ENCODE peak calls at places on chromosome 6, in nine cellular contexts. D is activated naive CD8-positive, alpha-beta T cell treated with anti-CD3 and anti-CD28 coated beads, Interleukin-2, amount 50 U/mL, for 24 hours; Z is Calu3; G is T-helper 17 cell; O is activated T-helper 2 cell treated with anti-CD3 and anti-CD28 coated beads, Interferon-gamma antibody, Interleukin-2, Interleukin-4, amounts not matched to agents 10 μg/mL and 5 μg/mL and 100 μg/mL, durations not matched to agents 14 hours and 24 hours and 36 hours; Q is stimulated activated CD4-positive, alpha-beta T cell treated with anti-CD3 and anti-CD28 coated beads, TNF-alpha, amount 100 ng/mL, for 48 hours; U is heart right ventricle; S is DMS79; H is cardiac muscle cell. M is an unnamed sample.

GRCh38 chr6:69816569-69816968 is 19.8 kb upstream of the LMBRD1 start:
- DNase-seq in O (no peak), H (no peak), U (no peak), Q (no peak), Z (no peak), G (no peak), S (no peak), D (no peak), M (no peak)

GRCh38 chr6:41625442-41625841 is 12.8 kb upstream of the MDFI start:
- DNase-seq in H (peak; percentile 32), Q (no peak), S (peak; percentile 53), D (no peak), O (no peak), U (peak; percentile 65), Z (no peak), G (no peak), M (peak; percentile 89)

GRCh38 chr6:163775313-163775712 is 360.8 kb downstream of the QKI start:
- DNase-seq in O (no peak), U (no peak), H (no peak), G (no peak), D (no peak), Q (no peak), S (no peak), Z (no peak), M (no peak)

GRCh38 chr6:106134087-106134770 is 48.1 kb downstream of the PRDM1 start:
- DNase-seq in G (no peak), D (no peak), Z (no peak), H (no peak), S (no peak), Q (no peak), O (no peak), U (no peak), M (no peak)

GRCh38 chr6:143592335-143592734 is 80.8 kb upstream of the FUCA2 start:
- DNase-seq in U (no peak), D (no peak), O (no peak), Z (no peak), Q (no peak), G (no peak), S (no peak), H (no peak), M (no peak)

GRCh38 chr6:39834278-39834677 is 42.1 kb downstream of the DAAM2 start:
- DNase-seq in S (no peak), O (no peak), U (no peak), H (no peak), Z (no peak), D (no peak), Q (no peak), G (no peak), M (no peak)

GRCh38 chr6:84615113-84615850 is 149.1 kb downstream of the TBX18 start:
- DNase-seq in Z (no peak), U (no peak), Q (no peak), H (peak; percentile 56), S (no peak), O (no peak), D (no peak), G (no peak), M (no peak)

GRCh38 chr6:169225131-169225576 is 28.5 kb downstream of the THBS2 start:
- DNase-seq in Z (no peak), U (no peak), Q (no peak), S (no peak), G (no peak), H (no peak), D (no peak), O (no peak), M (no peak)

GRCh38 chr6:105780146-105780860 is 305.8 kb upstream of the PRDM1 start:
- DNase-seq in Q (no peak), S (no peak), G (no peak), Z (peak; percentile 30), H (no peak), D (no peak), O (no peak), U (no peak), M (no peak)

GRCh38 chr6:29376003-29376402 is 912 bp upstream of the OR12D3 start:
- DNase-seq in D (no peak), U (no peak), H (peak; percentile 11), G (no peak), Q (no peak), O (no peak), Z (peak; percentile 29), S (no peak), M (no peak)

GRCh38 chr6:17867880-17868279 is 119.6 kb downstream of the KIF13A start:
- DNase-seq in U (no peak), H (peak; percentile 77), O (no peak), Q (no peak), S (no peak), Z (no peak), G (no peak), D (no peak), M (no peak)

GRCh38 chr6:40482532-40482931 is 104.6 kb downstream of the LRFN2 start:
- DNase-seq in H (no peak), D (no peak), U (no peak), S (no peak), G (no peak), Q (no peak), O (no peak), Z (no peak), M (peak; percentile 39)

GRCh38 chr6:95078457-95078856 is 498.9 kb upstream of the MANEA start:
- DNase-seq in Q (no peak), U (no peak), S (no peak), H (no peak), G (no peak), Z (no peak), D (no peak), O (no peak), M (no peak)

GRCh38 chr6:149075616-149076354 is 241.7 kb upstream of the TAB2 start:
- DNase-seq in Z (no peak), S (peak; percentile 78), Q (no peak), U (no peak), G (no peak), H (peak; percentile 44), D (no peak), O (no peak), M (no peak)

GRCh38 chr6:21668794-21669193 is 75.2 kb downstream of the SOX4 start:
- DNase-seq in G (no peak), Q (no peak), O (no peak), H (no peak), Z (no peak), D (no peak), S (no peak), U (no peak), M (no peak)

GRCh38 chr6:18820725-18821124 is 433.6 kb downstream of the RNF144B start:
- DNase-seq in O (no peak), D (no peak), U (no peak), Z (no peak), S (no peak), Q (no peak), H (no peak), G (no peak), M (no peak)

GRCh38 chr6:26267083-26267589 is 97.9 kb upstream of the BTN3A2 start:
- DNase-seq in S (no peak), D (no peak), Z (no peak), U (no peak), H (no peak), Q (no peak), G (no peak), O (no peak), M (no peak)

GRCh38 chr6:31692886-31693285 is 10.2 kb downstream of the ABHD16A start:
- DNase-seq in G (no peak), D (no peak), S (no peak), U (no peak), Z (no peak), Q (no peak), H (no peak), O (no peak), M (no peak)

GRCh38 chr6:97669191-97669651 is 386.2 kb upstream of the MMS22L start:
- DNase-seq in H (peak; percentile 0), S (no peak), U (peak; percentile 23), D (peak; percentile 9), O (peak; percentile 14), G (no peak), Z (no peak), Q (no peak), M (no peak)

GRCh38 chr6:96016781-96017180 is 1.0 kb downstream of the FUT9 start:
- DNase-seq in O (no peak), H (no peak), Z (no peak), Q (no peak), G (no peak), D (no peak), U (no peak), S (no peak), M (no peak)

GRCh38 chr6:8131265-8131897 is 29.0 kb upstream of the EEF1E1 start:
- DNase-seq in H (peak; percentile 76), U (peak; percentile 36), D (peak; percentile 35), G (no peak), S (no peak), Q (peak; percentile 5), O (peak; percentile 10), Z (peak; percentile 64), M (peak; percentile 42)

GRCh38 chr6:126040826-126041225 is 54.5 kb downstream of the TRMT11 start:
- DNase-seq in G (no peak), Q (no peak), O (no peak), S (no peak), U (no peak), Z (peak; percentile 46), D (no peak), H (peak; percentile 76), M (no peak)

GRCh38 chr6:7707787-7708186 is 18.1 kb upstream of the BMP6 start:
- DNase-seq in S (no peak), D (no peak), U (no peak), Z (no peak), H (peak; percentile 8), O (no peak), Q (no peak), G (no peak), M (no peak)

GRCh38 chr6:157789861-157790260 is 33.2 kb upstream of the SNX9 start:
- DNase-seq in H (no peak), U (no peak), D (no peak), O (no peak), G (no peak), S (no peak), Q (no peak), Z (no peak), M (no peak)

GRCh38 chr6:98560418-98560817 is 274.0 kb upstream of the POU3F2 start:
- DNase-seq in Z (no peak), O (no peak), D (no peak), H (no peak), G (no peak), U (no peak), Q (no peak), S (no peak), M (no peak)

GRCh38 chr6:7691675-7692452 is 34.0 kb upstream of the BMP6 start:
- DNase-seq in Z (peak; percentile 29), S (no peak), D (peak; percentile 9), H (peak; percentile 40), U (no peak), O (no peak), Q (no peak), G (no peak), M (no peak)

GRCh38 chr6:131948692-131949614 is 2.2 kb downstream of the CCN2 start:
- DNase-seq in O (no peak), U (peak; percentile 31), D (no peak), Z (peak; percentile 52), G (no peak), H (peak; percentile 80), S (no peak), Q (no peak), M (no peak)

GRCh38 chr6:136547336-136547735 is 2.9 kb downstream of the MAP7 start:
- DNase-seq in S (peak; percentile 28), Z (no peak), U (no peak), Q (no peak), O (no peak), H (peak; percentile 60), D (no peak), G (no peak), M (no peak)

GRCh38 chr6:53441035-53441493 is 92.3 kb upstream of the ELOVL5 start:
- DNase-seq in S (no peak), G (no peak), H (no peak), Z (no peak), D (no peak), U (no peak), Q (no peak), O (no peak), M (no peak)

GRCh38 chr6:68729377-68729903 is 94.4 kb downstream of the ADGRB3 start:
- DNase-seq in U (no peak), H (no peak), O (no peak), Q (no peak), D (no peak), Z (no peak), G (no peak), S (no peak), M (no peak)

GRCh38 chr6:53326372-53327016 is 22.3 kb downstream of the ELOVL5 start:
- DNase-seq in Q (no peak), H (peak; percentile 95), G (no peak), D (no peak), Z (peak; percentile 41), U (peak; percentile 44), S (no peak), O (no peak), M (no peak)

M was measured in DND-41.